ENCODE peak calls at places on chromosomes 7 and 10, in six cellular contexts. H is PC-3, O is neural progenitor cell, G is MM.1S, D is SK-N-SH, P is hepatocyte. E is an unnamed sample.
A peak's percentile ranks its signal among the peaks of the same experiment; 100 is the strongest.

GRCh38 chr10:26780793-26781601 is 79.8 kb downstream of the ABI1 start:
- DNase-seq in H (peak; percentile 97), O (no peak), G (no peak), D (no peak), P (peak; percentile 40), E (peak; percentile 96)

GRCh38 chr7:143289421-143289820 is 1.3 kb downstream of the CASP2 start:
- DNase-seq in H (peak; percentile 54), O (no peak), G (no peak), D (no peak), P (no peak), E (peak; percentile 61)

GRCh38 chr7:40474790-40475680 is 340.2 kb downstream of the SUGCT start:
- DNase-seq in H (peak; percentile 19), O (no peak), G (peak; percentile 88), D (no peak), P (no peak), E (no peak)

GRCh38 chr7:128957613-128958012 is 19.9 kb downstream of the IRF5 start:
- DNase-seq in H (no peak), O (no peak), G (no peak), D (no peak), P (no peak), E (no peak)

GRCh38 chr10:112510384-112510783 is 63.4 kb downstream of the VTI1A start:
- DNase-seq in H (no peak), O (no peak), G (no peak), D (no peak), P (no peak), E (no peak)

GRCh38 chr10:69359089-69360025 is 57.4 kb downstream of the TACR2 start:
- DNase-seq in H (no peak), O (no peak), G (no peak), D (no peak), P (no peak), E (no peak)

GRCh38 chr10:97119058-97119832 is 66.5 kb downstream of the SLIT1 start:
- DNase-seq in H (no peak), O (no peak), G (no peak), D (peak; percentile 43), P (no peak), E (no peak)

GRCh38 chr7:99997545-99998137 is 17.8 kb upstream of the ZKSCAN1 start:
- DNase-seq in H (no peak), O (peak; percentile 40), G (peak; percentile 10), D (peak; percentile 82), P (peak; percentile 59), E (peak; percentile 54)

GRCh38 chr10:80924063-80924952 is 386.6 kb downstream of the SH2D4B start:
- DNase-seq in H (peak; percentile 43), O (peak; percentile 78), G (peak; percentile 36), D (peak; percentile 15), P (peak; percentile 63), E (peak; percentile 52)

GRCh38 chr10:91891285-91892001 is 17.8 kb downstream of the FGFBP3 start:
- DNase-seq in H (peak; percentile 40), O (no peak), G (no peak), D (no peak), P (no peak), E (peak; percentile 55)

GRCh38 chr10:44343836-44344235 is 41.1 kb downstream of the CXCL12 start:
- DNase-seq in H (no peak), O (no peak), G (no peak), D (no peak), P (no peak), E (no peak)

GRCh38 chr10:80662429-80663211 is 124.9 kb downstream of the SH2D4B start:
- DNase-seq in H (peak; percentile 68), O (peak; percentile 95), G (peak; percentile 27), D (peak; percentile 77), P (peak; percentile 89), E (peak; percentile 84)

GRCh38 chr10:120805014-120805805 is 46.0 kb upstream of the WDR11 start:
- DNase-seq in H (no peak), O (no peak), G (no peak), D (no peak), P (no peak), E (no peak)

GRCh38 chr10:79027147-79028055 is 41.4 kb upstream of the ZMIZ1 start:
- DNase-seq in H (peak; percentile 50), O (no peak), G (no peak), D (no peak), P (peak; percentile 45), E (no peak)

GRCh38 chr7:90345548-90346319 is 782 bp upstream of the GTPBP10 start:
- DNase-seq in H (peak; percentile 37), O (peak; percentile 44), G (peak; percentile 29), D (peak; percentile 39), P (peak; percentile 41), E (peak; percentile 66)

GRCh38 chr10:32956365-32957197 is 1.4 kb downstream of the ITGB1 start:
- DNase-seq in H (peak; percentile 34), O (no peak), G (no peak), D (no peak), P (no peak), E (no peak)

GRCh38 chr7:28645866-28646265 is 233.5 kb downstream of the CREB5 start:
- DNase-seq in H (no peak), O (no peak), G (no peak), D (no peak), P (no peak), E (no peak)

GRCh38 chr7:897771-898376 is 21.5 kb downstream of the GET4 start:
- DNase-seq in H (no peak), O (no peak), G (no peak), D (peak; percentile 85), P (peak; percentile 46), E (no peak)

GRCh38 chr10:17273403-17273802 is 45.4 kb downstream of the VIM start:
- DNase-seq in H (peak; percentile 48), O (no peak), G (no peak), D (no peak), P (peak; percentile 79), E (peak; percentile 73)

GRCh38 chr7:98598846-98599615 is 18.1 kb upstream of the NPTX2 start:
- DNase-seq in H (no peak), O (no peak), G (no peak), D (no peak), P (no peak), E (no peak)

GRCh38 chr7:77426521-77427051 is 10.4 kb upstream of the GSAP start:
- DNase-seq in H (peak; percentile 26), O (peak; percentile 47), G (no peak), D (no peak), P (no peak), E (peak; percentile 79)

GRCh38 chr10:122056431-122057094 is 67.6 kb downstream of the TACC2 start:
- DNase-seq in H (peak; percentile 85), O (no peak), G (no peak), D (no peak), P (peak; percentile 39), E (peak; percentile 8)

GRCh38 chr10:122062831-122063674 is 74.1 kb downstream of the TACC2 start:
- DNase-seq in H (peak; percentile 90), O (peak; percentile 47), G (no peak), D (peak; percentile 36), P (peak; percentile 93), E (peak; percentile 95)

GRCh38 chr10:122057841-122058240 is 68.9 kb downstream of the TACC2 start:
- DNase-seq in H (no peak), O (peak; percentile 29), G (no peak), D (no peak), P (no peak), E (no peak)

GRCh38 chr10:122055252-122055651 is 66.3 kb downstream of the TACC2 start:
- DNase-seq in H (no peak), O (no peak), G (no peak), D (no peak), P (no peak), E (no peak)

GRCh38 chr10:122060250-122060649 is 71.3 kb downstream of the TACC2 start:
- DNase-seq in H (peak; percentile 38), O (no peak), G (no peak), D (no peak), P (no peak), E (peak; percentile 36)
- H3K4me1 ChIP-seq in H (peaks cover 28% of the 10 kb centered on the region), O (peaks cover 12% of the 10 kb centered on the region), G (no peaks in the 10 kb centered on the region), D (peaks cover 3% of the 10 kb centered on the region), P (peaks cover 12% of the 10 kb centered on the region), E (peaks cover 8% of the 10 kb centered on the region)

GRCh38 chr10:118031351-118032075 is 15.2 kb downstream of the RAB11FIP2 start:
- DNase-seq in H (no peak), O (no peak), G (no peak), D (no peak), P (no peak), E (peak; percentile 19)

GRCh38 chr10:118027397-118027796 is 19.3 kb downstream of the RAB11FIP2 start:
- DNase-seq in H (no peak), O (peak; percentile 36), G (no peak), D (no peak), P (no peak), E (no peak)

GRCh38 chr10:118032564-118032963 is 14.2 kb downstream of the RAB11FIP2 start:
- DNase-seq in H (no peak), O (no peak), G (no peak), D (no peak), P (no peak), E (no peak)

GRCh38 chr10:118026936-118027335 is 19.8 kb downstream of the RAB11FIP2 start:
- DNase-seq in H (no peak), O (no peak), G (no peak), D (no peak), P (no peak), E (no peak)

DNA sequence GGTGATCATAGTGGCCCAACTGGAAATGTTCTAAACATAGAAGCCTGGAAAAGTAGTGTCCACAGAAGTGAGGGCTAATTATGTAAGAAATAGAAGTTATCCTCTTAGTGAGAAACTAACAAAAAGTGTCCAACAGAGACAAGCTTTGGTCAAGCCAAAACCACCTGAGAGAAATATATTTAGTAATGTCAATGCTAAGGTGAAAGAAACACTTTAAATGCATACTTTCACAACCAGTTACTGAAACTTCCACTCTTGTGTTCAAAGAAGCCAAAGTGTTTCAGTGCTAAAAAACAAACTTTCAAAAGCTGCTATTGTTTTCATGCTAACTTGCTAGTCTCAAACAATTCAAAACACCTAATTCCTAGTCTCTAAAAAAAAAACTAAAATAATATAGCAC is 18.1 kb downstream of the RAB11FIP2 start:
- DNase-seq in H (no peak), O (no peak), G (peak; percentile 75), D (no peak), P (no peak), E (no peak)
- TF ChIP-seq EZH2phosphoT487 in H (no peak), O (no peak), G (no peak), D (no peak), P (no peak), E (no peak)

GRCh38 chr7:2717293-2717904 is 29.4 kb downstream of the AMZ1 start:
- DNase-seq in H (no peak), O (no peak), G (no peak), D (peak; percentile 90), P (peak; percentile 86), E (no peak)
- H3K4me1 ChIP-seq in H (peaks cover 3% of the 10 kb centered on the region), O (no peaks in the 10 kb centered on the region), G (peaks cover 21% of the 10 kb centered on the region), D (peaks cover 31% of the 10 kb centered on the region), P (peaks cover 23% of the 10 kb centered on the region), E (no peaks in the 10 kb centered on the region)

GRCh38 chr7:8365499-8366110 is 67.8 kb upstream of the NXPH1 start:
- DNase-seq in H (peak; percentile 49), O (peak; percentile 64), G (peak; percentile 43), D (no peak), P (peak; percentile 18), E (peak; percentile 1)
- TF ChIP-seq EZH2phosphoT487 in H (no peak), O (no peak), G (no peak), D (no peak), P (no peak), E (no peak)

E was measured in GM23248.